ENCODE peak calls at places on chromosome 12, in five cellular contexts. U, I, L, Q and B are unnamed samples.
A peak's percentile ranks its signal among the peaks of the same experiment; 100 is the strongest.

GRCh38 chr12:108565976-108566375 is 3.6 kb downstream of the ISCU start:
- DNase-seq in I (peak; percentile 73), Q (no peak), L (peak; percentile 84), U (no peak), B (no peak)

GRCh38 chr12:63103489-63104131 is 47.4 kb downstream of the AVPR1A start:
- DNase-seq in I (peak; percentile 23), L (peak; percentile 25), U (no peak), Q (no peak), B (peak; percentile 4)

GRCh38 chr12:96912943-96913342 is 5.9 kb downstream of the NEDD1 start:
- DNase-seq in L (no peak), I (no peak), U (no peak), Q (no peak), B (no peak)

GRCh38 chr12:49331360-49332222 is 5.4 kb downstream of the C1QL4 start:
- DNase-seq in L (peak; percentile 86), U (no peak), Q (peak; percentile 68), I (peak; percentile 76), B (peak; percentile 81)

GRCh38 chr12:59069481-59069880 is 149.2 kb upstream of the LRIG3 start:
- DNase-seq in L (no peak), I (no peak), Q (no peak), U (no peak), B (no peak)

GRCh38 chr12:76757694-76758093 is 6.2 kb upstream of the ZDHHC17 start:
- DNase-seq in U (no peak), L (no peak), Q (no peak), I (peak; percentile 40), B (no peak)

GRCh38 chr12:109387425-109388166 is 39.9 kb downstream of the MYO1H start:
- DNase-seq in L (peak; percentile 39), Q (peak; percentile 50), U (no peak), I (peak; percentile 13), B (no peak)

GRCh38 chr12:69553626-69554248 is 31.5 kb upstream of the CCT2 start:
- DNase-seq in L (peak; percentile 78), I (peak; percentile 72), Q (no peak), U (no peak), B (peak; percentile 31)

GRCh38 chr12:45674583-45674982 is 54.9 kb upstream of the ARID2 start:
- DNase-seq in Q (no peak), L (peak; percentile 93), U (no peak), I (peak; percentile 94), B (peak; percentile 4)

GRCh38 chr12:114045333-114045732 is 79.2 kb upstream of the RBM19 start:
- DNase-seq in U (no peak), L (no peak), Q (no peak), I (no peak), B (no peak)

GRCh38 chr12:81627336-81628189 is 131.6 kb downstream of the PPFIA2 start:
- DNase-seq in U (peak; percentile 20), Q (no peak), I (peak; percentile 36), L (peak; percentile 50), B (peak; percentile 68)

GRCh38 chr12:76688001-76688400 is 75.9 kb upstream of the ZDHHC17 start:
- DNase-seq in L (no peak), I (peak; percentile 51), U (no peak), Q (no peak), B (no peak)

GRCh38 chr12:101021911-101022388 is 188.1 kb downstream of the SLC5A8 start:
- DNase-seq in Q (no peak), U (no peak), I (peak; percentile 90), L (peak; percentile 82), B (peak; percentile 84)

GRCh38 chr12:12705833-12706520 is 10.0 kb upstream of the GPR19 start:
- DNase-seq in U (no peak), L (no peak), I (no peak), Q (no peak), B (peak; percentile 46)

GRCh38 chr12:51048601-51049369 is 658 bp downstream of the LETMD1 start:
- DNase-seq in U (no peak), Q (no peak), L (no peak), I (no peak), B (peak; percentile 59)

GRCh38 chr12:132176920-132177551 is 32.8 kb downstream of the NOC4L start:
- DNase-seq in Q (no peak), U (no peak), I (no peak), L (no peak), B (no peak)

GRCh38 chr12:132178801-132179401 is 34.6 kb downstream of the NOC4L start:
- DNase-seq in Q (no peak), U (no peak), I (no peak), L (no peak), B (no peak)

GRCh38 chr12:132176358-132176919 is 32.2 kb downstream of the NOC4L start:
- DNase-seq in L (no peak), U (no peak), Q (no peak), I (no peak), B (no peak)

GRCh38 chr12:132179431-132180362 is 35.4 kb downstream of the NOC4L start:
- DNase-seq in L (no peak), Q (no peak), I (no peak), U (no peak), B (no peak)

DNA sequence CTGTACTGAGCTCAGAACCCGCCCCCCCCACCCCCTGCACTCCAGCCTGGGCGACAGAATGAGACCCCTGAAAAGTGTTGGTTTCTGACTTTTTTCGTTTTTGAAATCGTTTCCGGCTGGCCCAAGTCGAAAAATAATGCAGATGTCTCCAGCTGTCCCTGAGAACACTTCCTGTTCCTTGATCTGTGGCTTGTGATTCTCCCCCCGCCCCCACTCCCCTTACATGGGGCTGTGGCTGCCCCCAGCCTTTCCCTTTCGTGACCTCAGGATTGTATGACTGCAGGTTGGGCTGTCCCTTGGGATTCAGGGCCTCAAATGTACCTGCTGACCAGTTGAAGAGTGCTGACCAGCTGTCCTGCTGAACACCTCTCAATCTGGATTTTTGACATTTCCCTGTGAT is 34.1 kb downstream of the NOC4L start:
- DNase-seq in Q (no peak), U (no peak), I (no peak), L (no peak), B (no peak)
- H3K4me2 ChIP-seq in Q (no peak overlapping the region), U (no peak overlapping the region), I (no peak overlapping the region), L (no peak overlapping the region), B (no peak overlapping the region)

GRCh38 chr12:2198088-2198501 is 145.3 kb downstream of the CACNA1C start:
- DNase-seq in L (peak; percentile 64), I (peak; percentile 64), U (peak; percentile 33), Q (peak; percentile 72), B (peak; percentile 5)
- H3K14ac ChIP-seq in L (no peak overlapping the region), I (no peak overlapping the region), U (no peak overlapping the region), Q (no peak overlapping the region), B (no peak overlapping the region)

GRCh38 chr12:94167071-94167806 is 18.9 kb downstream of the PLXNC1 start:
- DNase-seq in Q (no peak), I (no peak), L (no peak), U (no peak), B (no peak)
- H3K4me3 ChIP-seq in Q (no peak overlapping the region), I (no peak overlapping the region), L (no peak overlapping the region), U (no peak overlapping the region), B (no peak overlapping the region)

GRCh38 chr12:112406519-112407488 is 2.6 kb downstream of the RPL6 start:
- DNase-seq in L (no peak), I (no peak), Q (no peak), U (no peak), B (no peak)
- H3K4me2 ChIP-seq in L (peak overlapping the region; percentile 55), I (peak overlapping the region; percentile 46), Q (peak overlapping the region; percentile 84), U (peak overlapping the region; percentile 13), B (peak overlapping the region; percentile 26)

DNA sequence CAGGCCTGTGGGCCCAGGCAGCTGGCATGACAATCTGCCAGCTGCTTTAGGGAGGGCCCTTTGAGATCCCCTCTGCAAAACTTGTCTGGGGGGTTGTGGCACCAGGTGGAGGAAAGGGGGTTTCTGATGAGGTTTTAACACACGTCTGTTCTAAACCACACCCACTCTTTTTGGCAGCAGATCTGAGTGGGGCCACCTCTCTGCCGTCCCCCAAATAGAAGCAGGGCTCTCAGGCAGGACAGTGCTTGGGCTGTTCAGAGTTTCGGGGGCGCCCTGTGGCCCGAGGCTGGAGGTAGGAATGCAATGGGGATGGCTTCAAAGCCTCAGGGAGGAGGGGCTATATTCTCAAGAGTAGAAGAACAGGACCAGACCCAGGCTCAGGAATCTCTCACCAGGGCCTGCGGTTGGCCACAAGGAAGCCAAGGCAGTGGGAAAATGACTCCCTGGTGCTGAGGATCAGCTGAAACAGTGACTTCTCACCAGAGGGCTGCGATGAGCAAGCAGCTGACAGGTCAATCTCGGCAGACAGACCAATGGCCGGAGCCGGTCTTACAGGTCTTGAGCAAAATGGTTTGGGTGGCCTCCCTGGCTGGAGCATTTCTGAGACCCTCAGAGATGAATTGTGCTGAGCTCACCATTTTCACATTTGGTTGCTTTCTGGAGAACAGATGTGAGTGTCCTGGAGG is 1.5 kb upstream of the KRT5 start:
- DNase-seq in L (no peak), Q (peak; percentile 43), U (no peak), I (no peak), B (peak; percentile 48)
- H3K14ac ChIP-seq in L (no peak overlapping the region), Q (no peak overlapping the region), U (no peak overlapping the region), I (no peak overlapping the region), B (no peak overlapping the region)